ENCODE peak calls at places on chromosome 9, in six cellular contexts. Q is endothelial cell of umbilical vein, L is stomach, B is heart left ventricle, E is adrenal gland, P is spleen. G is an unnamed sample.

GRCh38 chr9:17088566-17088965 is 46.3 kb upstream of the CNTLN start:
- DNase-seq in B (no peak), P (no peak), Q (no peak), L (no peak), E (no peak), G (no peak)

GRCh38 chr9:2060425-2060824 is 45.3 kb downstream of the SMARCA2 start:
- DNase-seq in L (no peak), P (no peak), Q (no peak), E (no peak), B (peak; percentile 38), G (no peak)

GRCh38 chr9:113620016-113620376 is 156.5 kb downstream of the RGS3 start:
- DNase-seq in E (no peak), Q (no peak), B (no peak), P (peak; percentile 42), L (no peak), G (no peak)

GRCh38 chr9:16335788-16336580 is 534.5 kb downstream of the BNC2 start:
- DNase-seq in E (peak; percentile 94), L (no peak), B (peak; percentile 78), P (no peak), Q (peak; percentile 82), G (peak; percentile 91)

GRCh38 chr9:8651126-8651525 is 851.5 kb upstream of the DMAC1 start:
- DNase-seq in Q (no peak), P (no peak), L (no peak), E (no peak), B (no peak), G (no peak)

GRCh38 chr9:126599047-126599650 is 14.6 kb upstream of the LMX1B start:
- DNase-seq in P (peak; percentile 6), Q (no peak), L (no peak), B (no peak), E (no peak), G (no peak)

GRCh38 chr9:132042324-132042723 is 37.3 kb downstream of the MED27 start:
- DNase-seq in B (no peak), L (no peak), E (peak; percentile 22), Q (peak; percentile 82), P (no peak), G (peak; percentile 78)

GRCh38 chr9:131525643-131526565 is 5.2 kb downstream of the UCK1 start:
- DNase-seq in E (no peak), B (no peak), P (no peak), L (no peak), Q (no peak), G (no peak)

GRCh38 chr9:126406075-126406675 is 79.5 kb downstream of the MVB12B start:
- DNase-seq in B (no peak), Q (no peak), P (no peak), L (no peak), E (no peak), G (no peak)

GRCh38 chr9:121692606-121693505 is 41.4 kb downstream of the DAB2IP start:
- DNase-seq in E (peak; percentile 85), Q (no peak), L (no peak), B (no peak), P (no peak), G (peak; percentile 94)

GRCh38 chr9:2816476-2817141 is 27.3 kb downstream of the PUM3 start:
- DNase-seq in P (no peak), B (peak; percentile 36), Q (no peak), L (no peak), E (no peak), G (no peak)

GRCh38 chr9:128358861-128359260 is 12.3 kb upstream of the URM1 start:
- DNase-seq in E (no peak), B (no peak), P (no peak), Q (no peak), L (no peak), G (no peak)

GRCh38 chr9:127112683-127113539 is 9.5 kb downstream of the ANGPTL2 start:
- DNase-seq in E (no peak), L (peak; percentile 42), Q (peak; percentile 41), P (no peak), B (no peak), G (no peak)

GRCh38 chr9:35675732-35676392 is 2.1 kb downstream of the CA9 start:
- DNase-seq in P (peak; percentile 82), Q (peak; percentile 42), L (peak; percentile 65), B (peak; percentile 60), E (no peak), G (no peak)

GRCh38 chr9:86721843-86722705 is 225.2 kb downstream of the GAS1 start:
- DNase-seq in E (no peak), B (peak; percentile 52), Q (no peak), P (no peak), L (no peak), G (peak; percentile 73)

GRCh38 chr9:38107405-38107804 is 38.4 kb upstream of the SHB start:
- DNase-seq in P (no peak), B (no peak), Q (no peak), E (no peak), L (no peak), G (no peak)

GRCh38 chr9:82535432-82535998 is 527.4 kb downstream of the RASEF start:
- DNase-seq in P (no peak), L (no peak), B (no peak), Q (no peak), E (no peak), G (no peak)

GRCh38 chr9:78958887-78959286 is 612.9 kb upstream of the TLE4 start:
- DNase-seq in Q (no peak), B (no peak), L (no peak), E (no peak), P (no peak), G (no peak)

GRCh38 chr9:97500765-97501176 is 695 bp upstream of the TMOD1 start:
- DNase-seq in P (no peak), E (no peak), Q (no peak), B (no peak), L (no peak), G (no peak)

GRCh38 chr9:93205045-93205768 is 21.3 kb downstream of the WNK2 start:
- DNase-seq in B (peak; percentile 89), Q (no peak), P (peak; percentile 76), E (peak; percentile 25), L (peak; percentile 43), G (no peak)

GRCh38 chr9:86655147-86655546 is 292.2 kb downstream of the GAS1 start:
- DNase-seq in L (no peak), E (no peak), Q (no peak), B (no peak), P (no peak), G (no peak)

GRCh38 chr9:111482656-111483418 is 1.3 kb downstream of the ECPAS start:
- DNase-seq in Q (peak; percentile 50), L (peak; percentile 72), P (peak; percentile 95), B (peak; percentile 81), E (peak; percentile 81), G (peak; percentile 57)
- TF ChIP-seq POLR2A in Q (no peak), L (no peak), P (peak; percentile 43), B (peak; percentile 67), E (peak; percentile 71), G (peak; percentile 35)

DNA sequence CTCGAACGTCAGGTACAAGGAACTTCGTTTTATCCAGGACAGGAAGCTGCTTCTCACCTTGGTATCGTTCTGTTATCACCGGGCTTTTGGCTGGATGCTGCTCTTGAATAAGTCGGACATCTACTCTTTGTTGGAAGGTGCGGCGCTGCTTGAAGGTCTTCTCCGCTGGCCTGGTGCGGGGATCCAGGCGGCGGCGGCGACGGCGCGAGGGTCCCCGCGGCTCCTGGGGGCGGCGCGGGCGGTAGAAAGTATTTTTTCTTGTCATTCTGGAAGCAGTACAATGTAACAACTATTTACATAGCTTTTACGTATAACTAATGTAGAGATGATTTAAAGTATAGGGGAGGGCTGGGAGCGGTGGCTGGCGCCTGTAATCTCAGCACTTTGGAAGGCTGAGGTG is 52.3 kb downstream of the ACER2 start:
- DNase-seq in Q (no peak), E (no peak), L (no peak), B (no peak), P (no peak), G (no peak)
- TF ChIP-seq POLR2A in Q (no peak), E (no peak), L (no peak), B (no peak), P (no peak), G (no peak)

GRCh38 chr9:33236571-33236970 is 3.4 kb upstream of the SPINK4 start:
- DNase-seq in Q (no peak), L (no peak), E (no peak), P (no peak), B (no peak), G (no peak)

GRCh38 chr9:33230756-33231691 is 8.9 kb upstream of the SPINK4 start:
- DNase-seq in E (no peak), Q (no peak), L (no peak), P (no peak), B (no peak), G (no peak)

GRCh38 chr9:33233659-33234335 is 6.2 kb upstream of the SPINK4 start:
- DNase-seq in P (no peak), E (peak; percentile 60), B (no peak), L (peak; percentile 96), Q (peak; percentile 56), G (peak; percentile 72)

GRCh38 chr9:33232866-33233265 is 7.1 kb upstream of the SPINK4 start:
- DNase-seq in B (no peak), E (no peak), Q (no peak), P (no peak), L (no peak), G (no peak)

GRCh38 chr9:33234511-33235467 is 5.2 kb upstream of the SPINK4 start:
- DNase-seq in E (no peak), P (no peak), L (peak; percentile 41), B (no peak), Q (no peak), G (no peak)
- TF ChIP-seq POLR2A in E (no peak), P (no peak), L (no peak), B (no peak), Q (no peak), G (no peak)

GRCh38 chr9:33029106-33029788 is 4.2 kb downstream of the DNAJA1 start:
- DNase-seq in P (no peak), B (no peak), E (peak; percentile 67), L (no peak), Q (no peak), G (no peak)
- TF ChIP-seq POLR2A in P (no peak), B (no peak), E (peak; percentile 36), L (no peak), Q (no peak), G (no peak)

GRCh38 chr9:33818167-33818831 is 1.3 kb downstream of the UBE2R2 start:
- DNase-seq in Q (no peak), E (peak; percentile 54), L (peak; percentile 28), B (peak; percentile 76), P (no peak), G (no peak)
- TF ChIP-seq POLR2A in Q (peak; percentile 19), E (no peak), L (no peak), B (no peak), P (no peak), G (no peak)

GRCh38 chr9:130028493-130029222 is 14.3 kb downstream of the FNBP1 start:
- DNase-seq in L (no peak), B (no peak), E (no peak), P (no peak), Q (peak; percentile 68), G (no peak)
- TF ChIP-seq POLR2A in L (no peak), B (no peak), E (no peak), P (no peak), Q (no peak), G (no peak)